ENCODE peak calls at places on chromosomes 3 and 15, in eight cellular contexts. One of them, this sample, is unnamed.

GRCh38 chr15:45199136-45199810 is 11.5 kb upstream of the SHF start:
- DNase-seq in testis: peak; percentile 49
- DNase-seq in lower leg skin: no peak
- DNase-seq in uterus: no peak
- DNase-seq in choroid plexus epithelial cell: no peak
- DNase-seq in sigmoid colon: no peak
- DNase-seq in astrocyte of the spinal cord: peak; percentile 41
- DNase-seq in NB4: peak; percentile 45
- DNase-seq in this sample: peak; percentile 44

GRCh38 chr15:91521996-91522395 is 331.5 kb upstream of the SLCO3A1 start:
- DNase-seq in testis: no peak
- DNase-seq in lower leg skin: no peak
- DNase-seq in uterus: no peak
- DNase-seq in choroid plexus epithelial cell: no peak
- DNase-seq in sigmoid colon: no peak
- DNase-seq in astrocyte of the spinal cord: peak; percentile 58
- DNase-seq in NB4: no peak
- DNase-seq in this sample: peak; percentile 32

GRCh38 chr3:90056633-90057032 is 949.2 kb downstream of the EPHA3 start:
- DNase-seq in testis: no peak
- DNase-seq in lower leg skin: no peak
- DNase-seq in uterus: no peak
- DNase-seq in choroid plexus epithelial cell: no peak
- DNase-seq in sigmoid colon: no peak
- DNase-seq in astrocyte of the spinal cord: no peak
- DNase-seq in NB4: no peak
- DNase-seq in this sample: no peak

GRCh38 chr3:55453871-55454496 is 33.1 kb downstream of the WNT5A start:
- DNase-seq in testis: no peak
- DNase-seq in lower leg skin: no peak
- DNase-seq in uterus: no peak
- DNase-seq in choroid plexus epithelial cell: no peak
- DNase-seq in sigmoid colon: no peak
- DNase-seq in astrocyte of the spinal cord: no peak
- DNase-seq in NB4: no peak
- DNase-seq in this sample: no peak

GRCh38 chr3:153513236-153513635 is 351.2 kb downstream of the RAP2B start:
- DNase-seq in testis: peak; percentile 18
- DNase-seq in lower leg skin: no peak
- DNase-seq in uterus: no peak
- DNase-seq in choroid plexus epithelial cell: peak; percentile 38
- DNase-seq in sigmoid colon: no peak
- DNase-seq in astrocyte of the spinal cord: no peak
- DNase-seq in NB4: peak; percentile 24
- DNase-seq in this sample: peak; percentile 43

GRCh38 chr3:139764936-139765335 is 87.2 kb upstream of the NMNAT3 start:
- DNase-seq in testis: no peak
- DNase-seq in lower leg skin: no peak
- DNase-seq in uterus: no peak
- DNase-seq in choroid plexus epithelial cell: peak; percentile 92
- DNase-seq in sigmoid colon: no peak
- DNase-seq in astrocyte of the spinal cord: peak; percentile 91
- DNase-seq in NB4: no peak
- DNase-seq in this sample: peak; percentile 43

GRCh38 chr15:34717729-34718128 is 37.1 kb downstream of the GJD2 start:
- DNase-seq in testis: no peak
- DNase-seq in lower leg skin: no peak
- DNase-seq in uterus: no peak
- DNase-seq in choroid plexus epithelial cell: no peak
- DNase-seq in sigmoid colon: no peak
- DNase-seq in astrocyte of the spinal cord: no peak
- DNase-seq in NB4: no peak
- DNase-seq in this sample: no peak

GRCh38 chr3:189292667-189293478 is 121.1 kb downstream of the TPRG1 start:
- DNase-seq in testis: no peak
- DNase-seq in lower leg skin: no peak
- DNase-seq in uterus: no peak
- DNase-seq in choroid plexus epithelial cell: peak; percentile 26
- DNase-seq in sigmoid colon: no peak
- DNase-seq in astrocyte of the spinal cord: no peak
- DNase-seq in NB4: peak; percentile 54
- DNase-seq in this sample: peak; percentile 58

GRCh38 chr3:134697830-134698699 is 47.2 kb upstream of the KY start:
- DNase-seq in testis: no peak
- DNase-seq in lower leg skin: no peak
- DNase-seq in uterus: no peak
- DNase-seq in choroid plexus epithelial cell: no peak
- DNase-seq in sigmoid colon: no peak
- DNase-seq in astrocyte of the spinal cord: no peak
- DNase-seq in NB4: no peak
- DNase-seq in this sample: no peak

GRCh38 chr3:12440927-12441326 is 43.4 kb upstream of the TSEN2 start:
- DNase-seq in testis: peak; percentile 52
- DNase-seq in lower leg skin: no peak
- DNase-seq in uterus: peak; percentile 38
- DNase-seq in choroid plexus epithelial cell: peak; percentile 59
- DNase-seq in sigmoid colon: peak; percentile 77
- DNase-seq in astrocyte of the spinal cord: peak; percentile 86
- DNase-seq in NB4: no peak
- DNase-seq in this sample: no peak

GRCh38 chr3:13139471-13140065 is 66.3 kb upstream of the IQSEC1 start:
- DNase-seq in testis: no peak
- DNase-seq in lower leg skin: no peak
- DNase-seq in uterus: no peak
- DNase-seq in choroid plexus epithelial cell: no peak
- DNase-seq in sigmoid colon: no peak
- DNase-seq in astrocyte of the spinal cord: no peak
- DNase-seq in NB4: no peak
- DNase-seq in this sample: no peak

GRCh38 chr3:46924921-46925584 is 47.5 kb downstream of the PTH1R start:
- DNase-seq in testis: no peak
- DNase-seq in lower leg skin: no peak
- DNase-seq in uterus: no peak
- DNase-seq in choroid plexus epithelial cell: no peak
- DNase-seq in sigmoid colon: peak; percentile 57
- DNase-seq in astrocyte of the spinal cord: no peak
- DNase-seq in NB4: no peak
- DNase-seq in this sample: no peak

GRCh38 chr3:136250226-136250861 is at the start of gene PCCB:
- DNase-seq in testis: peak; percentile 95
- DNase-seq in lower leg skin: peak; percentile 87
- DNase-seq in uterus: peak; percentile 92
- DNase-seq in choroid plexus epithelial cell: peak; percentile 96
- DNase-seq in sigmoid colon: peak; percentile 97
- DNase-seq in astrocyte of the spinal cord: peak; percentile 95
- DNase-seq in NB4: peak; percentile 95
- DNase-seq in this sample: peak; percentile 98

GRCh38 chr3:136250862-136251460 is 821 bp downstream of the PCCB start:
- DNase-seq in testis: peak; percentile 84
- DNase-seq in lower leg skin: peak; percentile 31
- DNase-seq in uterus: peak; percentile 49
- DNase-seq in choroid plexus epithelial cell: peak; percentile 56
- DNase-seq in sigmoid colon: peak; percentile 83
- DNase-seq in astrocyte of the spinal cord: peak; percentile 53
- DNase-seq in NB4: peak; percentile 65
- DNase-seq in this sample: peak; percentile 31

GRCh38 chr3:136249091-136249490 is 1.0 kb upstream of the PCCB start:
- DNase-seq in testis: no peak
- DNase-seq in lower leg skin: no peak
- DNase-seq in uterus: no peak
- DNase-seq in choroid plexus epithelial cell: no peak
- DNase-seq in sigmoid colon: no peak
- DNase-seq in astrocyte of the spinal cord: no peak
- DNase-seq in NB4: no peak
- DNase-seq in this sample: no peak

GRCh38 chr3:136249593-136250225 is 431 bp upstream of the PCCB start:
- DNase-seq in testis: no peak
- DNase-seq in lower leg skin: no peak
- DNase-seq in uterus: no peak
- DNase-seq in choroid plexus epithelial cell: no peak
- DNase-seq in sigmoid colon: no peak
- DNase-seq in astrocyte of the spinal cord: no peak
- DNase-seq in NB4: peak; percentile 54
- DNase-seq in this sample: peak; percentile 29

DNA sequence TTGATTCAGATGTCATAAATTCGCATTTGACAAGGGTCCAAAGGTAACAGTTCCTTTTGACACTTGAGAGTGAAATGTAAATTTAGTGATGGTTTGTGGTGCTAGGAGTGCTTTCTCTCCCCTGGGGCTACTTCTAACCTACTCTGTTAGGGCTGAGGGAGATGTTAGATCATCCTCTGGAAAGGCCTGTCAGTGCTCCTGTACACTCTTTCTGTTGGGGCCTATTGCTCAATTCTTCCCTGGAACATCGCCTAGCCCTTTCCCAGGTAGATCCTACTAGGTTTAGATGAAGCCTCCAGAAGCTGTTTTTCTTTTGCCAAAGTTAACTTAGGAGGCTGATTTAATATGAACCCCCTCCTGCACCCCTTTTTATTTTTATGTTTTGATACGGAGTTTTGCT is 1.4 kb downstream of the PCCB start:
- DNase-seq in testis: no peak
- DNase-seq in lower leg skin: no peak
- DNase-seq in uterus: peak; percentile 23
- DNase-seq in choroid plexus epithelial cell: no peak
- DNase-seq in sigmoid colon: no peak
- DNase-seq in astrocyte of the spinal cord: no peak
- DNase-seq in NB4: peak; percentile 20
- DNase-seq in this sample: peak; percentile 63
- H3K4me3 ChIP-seq in testis: no peak overlapping the region
- H3K4me3 ChIP-seq in lower leg skin: no peak overlapping the region
- H3K4me3 ChIP-seq in uterus: no peak overlapping the region
- H3K4me3 ChIP-seq in choroid plexus epithelial cell: no peak overlapping the region
- H3K4me3 ChIP-seq in sigmoid colon: no peak overlapping the region
- H3K4me3 ChIP-seq in astrocyte of the spinal cord: peak overlapping the region; percentile 71
- H3K4me3 ChIP-seq in NB4: peak overlapping the region; percentile 93
- H3K4me3 ChIP-seq in this sample: peak overlapping the region; percentile 69

DNA sequence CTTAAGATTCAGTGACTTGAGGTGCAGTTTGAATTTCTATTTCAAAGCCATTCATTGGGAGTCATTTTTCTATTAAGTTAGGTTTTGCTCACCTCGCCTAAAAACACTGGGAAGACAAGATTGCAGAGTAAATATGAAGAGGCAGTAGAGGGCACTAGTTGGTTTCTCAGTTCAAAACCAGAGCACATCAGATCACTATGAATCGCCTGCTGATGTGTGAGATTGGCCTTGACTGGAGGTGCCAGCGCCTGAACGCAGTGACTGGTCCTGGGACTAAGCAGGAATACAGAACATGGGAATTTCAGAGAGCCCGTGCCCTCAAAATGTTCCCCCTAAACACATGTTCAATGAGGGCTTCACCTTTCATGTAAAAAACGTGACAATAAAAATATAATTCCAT is 229.0 kb downstream of the ITPR1 start:
- DNase-seq in testis: peak; percentile 69
- DNase-seq in lower leg skin: no peak
- DNase-seq in uterus: no peak
- DNase-seq in choroid plexus epithelial cell: peak; percentile 88
- DNase-seq in sigmoid colon: no peak
- DNase-seq in astrocyte of the spinal cord: peak; percentile 81
- DNase-seq in NB4: peak; percentile 79
- DNase-seq in this sample: peak; percentile 85
- TF ChIP-seq CTCF in testis: no peak
- TF ChIP-seq CTCF in lower leg skin: no peak
- TF ChIP-seq CTCF in uterus: peak; percentile 39
- TF ChIP-seq CTCF in choroid plexus epithelial cell: peak; percentile 59
- TF ChIP-seq CTCF in sigmoid colon: peak; percentile 47
- TF ChIP-seq CTCF in astrocyte of the spinal cord: peak; percentile 48
- TF ChIP-seq CTCF in NB4: peak; percentile 51
- TF ChIP-seq CTCF in this sample: peak; percentile 65

DNA sequence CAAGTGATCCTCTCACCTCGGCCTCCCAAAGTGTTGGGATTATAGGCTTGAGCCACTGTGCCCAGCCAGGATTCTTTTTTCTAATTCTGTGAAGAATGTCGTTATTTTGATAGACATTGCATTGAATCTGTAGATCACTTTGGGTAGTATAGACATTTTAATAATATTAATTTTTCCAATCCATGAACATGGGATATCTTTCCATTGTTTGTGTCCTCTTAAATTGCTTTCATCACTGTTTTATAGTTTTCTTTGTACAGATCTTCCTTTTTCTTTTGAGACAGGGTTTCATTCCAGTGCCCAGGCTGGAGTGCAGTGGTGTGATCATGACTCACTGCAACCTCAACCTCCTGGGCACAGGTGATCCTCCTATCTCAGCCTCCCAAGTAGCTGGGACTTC is 11.6 kb upstream of the KCTD6 start:
- DNase-seq in testis: no peak
- DNase-seq in lower leg skin: no peak
- DNase-seq in uterus: no peak
- DNase-seq in choroid plexus epithelial cell: no peak
- DNase-seq in sigmoid colon: no peak
- DNase-seq in astrocyte of the spinal cord: no peak
- DNase-seq in NB4: no peak
- DNase-seq in this sample: no peak
- H3K4me3 ChIP-seq in testis: no peak overlapping the region
- H3K4me3 ChIP-seq in lower leg skin: no peak overlapping the region
- H3K4me3 ChIP-seq in uterus: no peak overlapping the region
- H3K4me3 ChIP-seq in choroid plexus epithelial cell: no peak overlapping the region
- H3K4me3 ChIP-seq in sigmoid colon: no peak overlapping the region
- H3K4me3 ChIP-seq in astrocyte of the spinal cord: no peak overlapping the region
- H3K4me3 ChIP-seq in NB4: no peak overlapping the region
- H3K4me3 ChIP-seq in this sample: no peak overlapping the region

GRCh38 chr3:149486726-149487125 is 12.2 kb downstream of the TM4SF4 start:
- DNase-seq in testis: no peak
- DNase-seq in lower leg skin: no peak
- DNase-seq in uterus: no peak
- DNase-seq in choroid plexus epithelial cell: no peak
- DNase-seq in sigmoid colon: no peak
- DNase-seq in astrocyte of the spinal cord: no peak
- DNase-seq in NB4: no peak
- DNase-seq in this sample: no peak

GRCh38 chr3:149493315-149494021 is 19.0 kb downstream of the TM4SF4 start:
- DNase-seq in testis: no peak
- DNase-seq in lower leg skin: no peak
- DNase-seq in uterus: no peak
- DNase-seq in choroid plexus epithelial cell: no peak
- DNase-seq in sigmoid colon: no peak
- DNase-seq in astrocyte of the spinal cord: no peak
- DNase-seq in NB4: no peak
- DNase-seq in this sample: no peak

GRCh38 chr3:149489060-149489690 is 14.7 kb downstream of the TM4SF4 start:
- DNase-seq in testis: no peak
- DNase-seq in lower leg skin: no peak
- DNase-seq in uterus: no peak
- DNase-seq in choroid plexus epithelial cell: peak; percentile 47
- DNase-seq in sigmoid colon: no peak
- DNase-seq in astrocyte of the spinal cord: no peak
- DNase-seq in NB4: peak; percentile 22
- DNase-seq in this sample: no peak

GRCh38 chr3:149490260-149490971 is 15.9 kb downstream of the TM4SF4 start:
- DNase-seq in testis: no peak
- DNase-seq in lower leg skin: no peak
- DNase-seq in uterus: no peak
- DNase-seq in choroid plexus epithelial cell: no peak
- DNase-seq in sigmoid colon: no peak
- DNase-seq in astrocyte of the spinal cord: no peak
- DNase-seq in NB4: no peak
- DNase-seq in this sample: no peak

GRCh38 chr3:149487598-149488197 is 13.2 kb downstream of the TM4SF4 start:
- DNase-seq in testis: no peak
- DNase-seq in lower leg skin: no peak
- DNase-seq in uterus: no peak
- DNase-seq in choroid plexus epithelial cell: no peak
- DNase-seq in sigmoid colon: no peak
- DNase-seq in astrocyte of the spinal cord: no peak
- DNase-seq in NB4: peak; percentile 48
- DNase-seq in this sample: no peak
- TF ChIP-seq CTCF in testis: peak; percentile 38
- TF ChIP-seq CTCF in lower leg skin: no peak
- TF ChIP-seq CTCF in uterus: no peak
- TF ChIP-seq CTCF in choroid plexus epithelial cell: peak; percentile 49
- TF ChIP-seq CTCF in sigmoid colon: no peak
- TF ChIP-seq CTCF in astrocyte of the spinal cord: peak; percentile 57
- TF ChIP-seq CTCF in NB4: peak; percentile 63
- TF ChIP-seq CTCF in this sample: peak; percentile 40

This sample was measured in epithelial cell of esophagus.